ENCODE peak calls at places on chromosomes 13 and 19, in five cellular contexts. D is prostate gland, Y is mesendoderm, S is heart left ventricle, J is choroid plexus epithelial cell. E is an unnamed sample.

GRCh38 chr19:34512254-34512796 is 30.8 kb downstream of the WTIP start:
- DNase-seq in D (no peak), Y (no peak), S (no peak), J (no peak), E (no peak)

GRCh38 chr19:10390652-10391286 is 10.4 kb upstream of the TYK2 start:
- DNase-seq in D (peak), Y (peak), S (peak), J (peak), E (peak)

GRCh38 chr13:114110091-114110829 is 22.2 kb downstream of the RASA3 start:
- DNase-seq in D (no peak), Y (peak), S (no peak), J (peak), E (no peak)

GRCh38 chr13:73741111-73741510 is 393.1 kb downstream of the KLF12 start:
- DNase-seq in D (no peak), Y (peak), S (no peak), J (peak), E (peak)

GRCh38 chr13:39336964-39337363 is 266.0 kb downstream of the LHFPL6 start:
- DNase-seq in D (no peak), Y (no peak), S (no peak), J (no peak), E (no peak)

GRCh38 chr13:110925023-110925608 is 10.2 kb upstream of the ANKRD10 start:
- DNase-seq in D (no peak), Y (peak), S (no peak), J (peak), E (peak)

GRCh38 chr13:38951525-38952313 is 38.9 kb downstream of the STOML3 start:
- DNase-seq in D (no peak), Y (no peak), S (no peak), J (peak), E (peak)

GRCh38 chr19:277581-278165 is 13.5 kb downstream of the PLPP2 start:
- DNase-seq in D (no peak), Y (peak), S (no peak), J (peak), E (peak)

GRCh38 chr13:47459512-47459911 is 541.6 kb downstream of the SUCLA2 start:
- DNase-seq in D (no peak), Y (peak), S (no peak), J (peak), E (peak)

GRCh38 chr13:23450340-23451046 is 17.0 kb upstream of the SACS start:
- DNase-seq in D (no peak), Y (no peak), S (no peak), J (no peak), E (no peak)

GRCh38 chr19:6260912-6261636 is 18.7 kb downstream of the MLLT1 start:
- DNase-seq in D (no peak), Y (peak), S (no peak), J (peak), E (peak)

GRCh38 chr19:40933025-40933424 is 51.0 kb upstream of the CYP2A7 start:
- DNase-seq in D (no peak), Y (peak), S (no peak), J (no peak), E (peak)

GRCh38 chr13:25210842-25211241 is 38.8 kb upstream of the AMER2 start:
- DNase-seq in D (no peak), Y (no peak), S (no peak), J (no peak), E (no peak)

GRCh38 chr13:110405597-110406450 is 98.7 kb downstream of the COL4A2 start:
- DNase-seq in D (no peak), Y (no peak), S (no peak), J (peak), E (peak)

GRCh38 chr13:98530236-98530635 is 46.7 kb downstream of the STK24 start:
- DNase-seq in D (no peak), Y (no peak), S (no peak), J (no peak), E (no peak)

GRCh38 chr13:110134801-110135200 is 172.2 kb downstream of the COL4A1 start:
- DNase-seq in D (no peak), Y (peak), S (peak), J (peak), E (peak)

GRCh38 chr19:39352549-39353285 is 10.5 kb downstream of the SAMD4B start:
- DNase-seq in D (no peak), Y (no peak), S (no peak), J (no peak), E (no peak)

GRCh38 chr13:100512422-100512821 is 76.2 kb downstream of the GGACT start:
- DNase-seq in D (no peak), Y (no peak), S (no peak), J (peak), E (no peak)

GRCh38 chr13:113087923-113088690 is 17.5 kb upstream of the F7 start:
- DNase-seq in D (no peak), Y (no peak), S (no peak), J (no peak), E (no peak)

GRCh38 chr13:91142572-91142971 is 204.9 kb upstream of the MIR17HG start:
- DNase-seq in D (no peak), Y (no peak), S (no peak), J (peak), E (peak)

GRCh38 chr13:105144936-105145335 is 1390.5 kb downstream of the EFNB2 start:
- DNase-seq in D (no peak), Y (no peak), S (no peak), J (no peak), E (no peak)

GRCh38 chr13:45185286-45185685 is 15.6 kb downstream of the KCTD4 start:
- DNase-seq in D (no peak), Y (no peak), S (no peak), J (no peak), E (no peak)

GRCh38 chr19:39725995-39726394 is 11.8 kb downstream of the CLC start:
- DNase-seq in D (no peak), Y (no peak), S (no peak), J (no peak), E (no peak)

GRCh38 chr13:92377396-92377795 is 849.2 kb upstream of the GPC6 start:
- DNase-seq in D (no peak), Y (no peak), S (no peak), J (no peak), E (no peak)

DNA sequence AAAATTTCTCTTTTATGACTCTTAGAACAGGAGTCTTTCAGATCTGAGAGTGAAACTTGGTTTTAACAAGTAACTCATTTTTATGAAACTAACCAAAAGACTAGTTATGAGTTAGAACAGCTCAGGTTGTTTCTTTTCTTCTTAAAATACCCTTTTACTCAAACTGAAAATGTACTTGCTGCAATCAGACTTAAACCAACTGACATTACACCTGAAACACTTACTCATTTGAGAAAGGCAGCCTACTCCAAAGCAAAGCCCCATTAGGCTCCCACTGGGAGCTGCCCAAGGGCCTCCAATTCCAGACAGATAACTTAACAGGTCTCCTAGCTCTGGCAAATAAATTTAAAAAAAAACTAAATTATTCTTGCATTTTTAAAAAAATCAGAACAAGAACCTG is 3.6 kb downstream of the FOXO1 start:
- DNase-seq in D (no peak), Y (peak), S (no peak), J (peak), E (no peak)
- H3K4me3 ChIP-seq in D (no peak), Y (no peak), S (no peak), J (peak), E (peak)

GRCh38 chr19:29495091-29495490 is 30.7 kb upstream of the VSTM2B start:
- DNase-seq in D (no peak), Y (no peak), S (no peak), J (no peak), E (no peak)
- H3K4me3 ChIP-seq in D (no peak), Y (no peak), S (no peak), J (no peak), E (no peak)

DNA sequence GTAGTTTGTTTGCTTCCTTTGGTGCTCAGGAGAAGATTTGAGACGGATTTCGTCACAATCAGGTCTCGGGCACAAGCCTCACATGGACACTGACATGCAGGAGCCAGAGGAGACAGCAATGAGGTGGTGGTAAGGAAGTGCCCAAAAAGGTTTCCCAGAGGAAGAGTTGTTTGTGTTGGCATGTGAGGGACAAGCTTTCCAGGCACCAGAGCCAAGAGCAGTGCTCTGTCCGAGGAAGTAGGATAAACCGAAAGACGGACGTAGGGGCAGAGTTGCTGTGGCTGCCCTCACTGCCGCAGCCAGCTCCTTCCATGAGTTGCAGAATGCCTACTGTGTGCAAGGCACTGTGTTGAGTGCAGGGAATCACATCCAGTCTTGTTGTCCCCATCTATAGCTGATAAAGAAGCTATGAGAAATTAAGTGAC is 27.7 kb downstream of the SAE1 start:
- DNase-seq in D (no peak), Y (no peak), S (peak), J (no peak), E (no peak)
- H3K4me3 ChIP-seq in D (no peak), Y (no peak), S (no peak), J (no peak), E (no peak)

GRCh38 chr19:42096255-42096837 is 20.4 kb downstream of the ZNF574 start:
- DNase-seq in D (no peak), Y (peak), S (no peak), J (no peak), E (no peak)
- H3K4me3 ChIP-seq in D (no peak), Y (no peak), S (no peak), J (no peak), E (no peak)

DNA sequence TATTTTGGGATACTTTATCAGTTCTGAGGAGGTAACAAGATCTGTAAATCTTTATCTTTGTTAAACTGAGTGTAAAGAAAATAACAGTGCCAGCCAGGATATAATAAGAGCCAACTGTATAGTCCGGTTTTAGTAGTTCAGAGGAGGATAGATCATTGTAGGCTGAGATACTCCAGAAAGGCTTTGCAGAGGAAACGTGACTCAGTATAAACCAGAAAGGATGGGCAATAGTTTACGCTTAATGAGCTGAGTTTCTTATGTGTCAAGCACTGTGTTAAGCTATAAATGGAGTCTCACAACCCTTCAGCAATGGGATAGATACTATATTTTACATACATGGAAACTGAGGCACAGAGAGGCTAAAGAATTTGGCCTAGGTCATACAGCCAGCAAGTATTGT is 3.8 kb downstream of the RFXAP start:
- DNase-seq in D (no peak), Y (no peak), S (no peak), J (no peak), E (no peak)
- H3K4me3 ChIP-seq in D (no peak), Y (no peak), S (no peak), J (no peak), E (no peak)